ENCODE peak calls at places on chromosomes 6 and 20, in nine cellular contexts. T, P, E, J, V, M, Y, G and U are unnamed samples.
A peak's percentile ranks its signal among the peaks of the same experiment; 100 is the strongest.

GRCh38 chr20:32034581-32035397 is 17.3 kb upstream of the HCK start:
- DNase-seq in M (no peak), P (no peak), T (peak; percentile 32), Y (no peak), G (no peak), J (no peak), V (no peak), E (peak; percentile 51), U (no peak)

GRCh38 chr6:110358536-110359148 is 493 bp upstream of the METTL24 start:
- DNase-seq in Y (no peak), E (no peak), M (no peak), P (no peak), G (no peak), J (no peak), V (no peak), T (no peak), U (no peak)

GRCh38 chr6:168047841-168048723 is 30.9 kb downstream of the FRMD1 start:
- DNase-seq in Y (no peak), E (no peak), M (no peak), V (no peak), P (no peak), G (no peak), T (no peak), J (no peak), U (no peak)

GRCh38 chr6:32883789-32884188 is 29.8 kb downstream of the PSMB9 start:
- DNase-seq in J (no peak), V (no peak), E (no peak), Y (no peak), G (peak; percentile 60), M (peak; percentile 45), P (peak; percentile 40), T (peak; percentile 40), U (peak; percentile 64)

GRCh38 chr20:63004607-63005211 is 2.1 kb downstream of the BHLHE23 start:
- DNase-seq in M (no peak), J (no peak), Y (no peak), P (no peak), G (no peak), E (no peak), V (no peak), T (peak; percentile 41), U (no peak)

GRCh38 chr20:35232575-35232974 is 6.1 kb downstream of the MMP24 start:
- DNase-seq in M (no peak), G (peak; percentile 75), J (no peak), E (no peak), T (no peak), Y (no peak), V (no peak), P (no peak), U (peak; percentile 92)

GRCh38 chr20:1935696-1936366 is 40.6 kb downstream of the SIRPA start:
- DNase-seq in Y (no peak), E (no peak), T (no peak), M (peak; percentile 32), G (no peak), J (no peak), P (no peak), V (no peak), U (no peak)

GRCh38 chr6:129209355-129209754 is 326.4 kb downstream of the LAMA2 start:
- DNase-seq in G (peak; percentile 18), V (no peak), P (no peak), J (no peak), T (no peak), M (no peak), E (no peak), Y (no peak), U (peak; percentile 14)

GRCh38 chr6:87237804-87238203 is 82.4 kb downstream of the ZNF292 start:
- DNase-seq in E (peak; percentile 27), Y (peak; percentile 9), M (no peak), P (no peak), J (no peak), G (peak; percentile 45), T (no peak), V (no peak), U (peak; percentile 28)

GRCh38 chr20:58722877-58723627 is 30.5 kb downstream of the NPEPL1 start:
- DNase-seq in J (no peak), V (no peak), P (no peak), Y (no peak), G (no peak), M (no peak), T (no peak), E (no peak), U (no peak)

GRCh38 chr6:43509984-43510826 is at the start of gene LRRC73:
- DNase-seq in G (peak; percentile 68), Y (peak; percentile 64), T (peak; percentile 94), M (peak; percentile 93), P (peak; percentile 77), E (peak; percentile 50), V (peak; percentile 49), J (peak; percentile 80), U (peak; percentile 77)

GRCh38 chr20:49435639-49436038 is 46.8 kb downstream of the KCNB1 start:
- DNase-seq in E (no peak), T (no peak), M (no peak), G (no peak), J (no peak), P (no peak), V (no peak), Y (no peak), U (no peak)

GRCh38 chr6:44234101-44235090 is 11.0 kb downstream of the SLC29A1 start:
- DNase-seq in M (peak; percentile 84), V (peak; percentile 34), P (peak; percentile 75), G (peak; percentile 73), E (peak; percentile 62), J (no peak), T (peak; percentile 87), Y (peak; percentile 78), U (peak; percentile 75)

GRCh38 chr6:13813621-13814175 is 659 bp downstream of the MCUR1 start:
- DNase-seq in V (peak; percentile 50), Y (peak; percentile 84), M (peak; percentile 86), J (no peak), T (peak; percentile 95), G (peak; percentile 50), P (peak; percentile 47), E (peak; percentile 46), U (peak; percentile 76)

GRCh38 chr6:76052314-76052713 is 20.1 kb downstream of the IMPG1 start:
- DNase-seq in G (no peak), Y (no peak), J (no peak), E (no peak), T (no peak), M (no peak), P (no peak), V (no peak), U (no peak)

DNA sequence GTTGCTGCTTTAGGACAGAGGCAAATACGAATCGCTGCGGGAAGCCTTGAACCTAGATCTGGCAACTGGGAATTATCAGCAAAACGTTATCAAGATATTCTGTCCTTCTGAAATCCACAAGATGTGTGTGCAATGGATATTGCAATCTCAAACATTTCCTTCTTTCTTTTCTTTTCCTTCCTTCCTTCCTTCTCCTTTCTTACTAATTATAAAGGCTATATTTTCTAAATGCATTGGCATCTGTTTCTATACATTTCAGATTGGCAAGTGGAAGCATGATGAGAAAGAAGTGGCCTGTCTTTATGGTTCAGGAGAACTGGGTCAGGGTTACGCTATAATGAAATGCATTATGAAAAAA is 2.0 kb downstream of the TAGAP start:
- DNase-seq in V (no peak), Y (no peak), G (no peak), M (no peak), J (no peak), T (no peak), P (no peak), E (no peak), U (no peak)
- TF ChIP-seq CTCF in V (peak; percentile 50), Y (no peak), G (no peak), M (no peak), J (no peak), T (no peak), P (no peak), E (peak; percentile 63), U (no peak)

GRCh38 chr6:157235600-157236039 is 87.7 kb downstream of the TMEM242 start:
- DNase-seq in E (no peak), T (peak; percentile 90), Y (peak; percentile 45), M (peak; percentile 78), V (no peak), G (peak; percentile 33), J (peak; percentile 21), P (peak; percentile 16), U (peak; percentile 58)
- H2AFZ ChIP-seq in E (no peak overlapping the region), T (peak overlapping the region; percentile 96), Y (no peak overlapping the region), M (peak overlapping the region; percentile 83), V (no peak overlapping the region), G (peak overlapping the region; percentile 91), J (peak overlapping the region; percentile 63), P (peak overlapping the region; percentile 70), U (peak overlapping the region; percentile 43)

DNA sequence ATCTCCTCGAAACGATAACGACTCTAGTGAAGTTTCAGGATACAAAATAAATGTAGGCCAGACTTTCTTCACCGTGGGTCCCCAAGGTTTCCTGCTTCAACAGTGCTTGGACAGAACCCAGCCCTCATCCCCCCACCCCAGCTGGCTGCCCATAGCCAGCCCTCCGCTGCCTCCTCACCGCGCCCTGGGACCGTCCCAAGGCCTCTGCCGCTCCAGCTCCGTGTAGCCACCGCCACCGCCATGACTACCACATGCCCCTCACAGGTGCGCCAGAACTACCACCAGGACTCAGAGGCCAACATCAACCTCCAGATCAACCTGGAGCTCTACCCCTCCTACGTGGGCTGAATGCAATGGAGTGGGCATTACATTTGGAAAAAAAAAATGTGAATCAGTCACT is 42.2 kb upstream of the KIAA1586 start:
- DNase-seq in G (no peak), J (no peak), E (no peak), V (no peak), M (no peak), Y (no peak), T (no peak), P (no peak), U (no peak)
- H3K4me1 ChIP-seq in G (no peaks in the 10 kb centered on the region), J (peaks cover 12% of the 10 kb centered on the region), E (no peaks in the 10 kb centered on the region), V (no peaks in the 10 kb centered on the region), M (no peaks in the 10 kb centered on the region), Y (no peaks in the 10 kb centered on the region), T (no peaks in the 10 kb centered on the region), P (peaks cover 2% of the 10 kb centered on the region), U (no peaks in the 10 kb centered on the region)

GRCh38 chr6:54266400-54266923 is 41.8 kb upstream of the TINAG start:
- DNase-seq in G (no peak), P (no peak), V (no peak), T (peak; percentile 23), E (peak; percentile 1), J (no peak), Y (no peak), M (no peak), U (no peak)

GRCh38 chr6:54264581-54265272 is 43.5 kb upstream of the TINAG start:
- DNase-seq in M (no peak), T (no peak), G (peak; percentile 49), Y (no peak), E (no peak), J (no peak), V (no peak), P (no peak), U (peak; percentile 14)

GRCh38 chr6:54262499-54262898 is 45.7 kb upstream of the TINAG start:
- DNase-seq in E (no peak), J (no peak), M (no peak), V (no peak), Y (no peak), G (no peak), P (no peak), T (peak; percentile 13), U (no peak)

GRCh38 chr6:54262956-54263355 is 45.3 kb upstream of the TINAG start:
- DNase-seq in G (no peak), Y (no peak), V (no peak), E (no peak), M (peak; percentile 6), P (no peak), T (no peak), J (no peak), U (no peak)

DNA sequence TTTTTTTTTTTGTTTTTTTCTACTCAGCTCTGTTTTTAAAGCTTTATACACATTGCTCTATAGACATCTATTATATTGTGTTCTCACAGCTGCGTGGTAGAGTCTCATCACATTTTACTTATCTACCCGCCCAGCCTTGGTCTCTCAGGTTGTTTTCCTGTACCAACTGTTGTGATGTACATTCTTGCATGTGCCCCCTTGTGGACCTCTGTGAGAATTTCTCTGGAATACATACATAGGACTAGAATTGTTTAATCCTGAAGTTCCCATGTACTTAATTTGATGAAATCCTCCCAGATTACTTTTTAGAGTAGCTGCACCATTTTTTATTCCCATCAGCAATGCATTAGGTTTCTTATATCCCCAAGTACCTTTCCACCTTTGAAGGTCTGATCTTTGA is 40.4 kb upstream of the TINAG start:
- DNase-seq in J (peak; percentile 52), Y (peak; percentile 67), V (no peak), G (peak; percentile 60), E (peak; percentile 26), T (peak; percentile 73), M (peak; percentile 65), P (peak; percentile 19), U (peak; percentile 42)
- TF ChIP-seq CTCF in J (peak; percentile 37), Y (peak; percentile 70), V (peak; percentile 65), G (peak; percentile 54), E (peak; percentile 74), T (peak; percentile 70), M (peak; percentile 48), P (peak; percentile 63), U (peak; percentile 68)